ENCODE peak calls at places on chromosomes 16 and 17, in four cellular contexts. D is upper lobe of right lung; X is activated naive CD4-positive, alpha-beta T cell; I is NCI-H1436 treated with DMSO at 0.1 percent for 48 hours. H is an unnamed sample.

GRCh38 chr16:15708096-15708495 is 58.1 kb downstream of the NDE1 start:
- DNase-seq in D (no peak), X (no peak), I (no peak), H (no peak)

GRCh38 chr16:77070683-77071082 is 120.3 kb upstream of the MON1B start:
- DNase-seq in D (no peak), X (no peak), I (no peak), H (no peak)

GRCh38 chr17:8739104-8739503 is 5.5 kb downstream of the CCDC42 start:
- DNase-seq in D (no peak), X (no peak), I (no peak), H (no peak)

GRCh38 chr17:31843382-31843780 is 15.7 kb downstream of the COPRS start:
- DNase-seq in D (no peak), X (no peak), I (no peak), H (no peak)

GRCh38 chr16:89013692-89014455 is 36.9 kb upstream of the CBFA2T3 start:
- DNase-seq in D (peak; percentile 53), X (no peak), I (no peak), H (no peak)

GRCh38 chr17:61397086-61397842 is 2.4 kb upstream of the TBX2 start:
- DNase-seq in D (peak; percentile 68), X (no peak), I (no peak), H (no peak)

GRCh38 chr17:17830740-17831207 is 6.0 kb downstream of the SREBF1 start:
- DNase-seq in D (no peak), X (no peak), I (no peak), H (no peak)

GRCh38 chr16:3089717-3090592 is 9.1 kb downstream of the ZSCAN10 start:
- DNase-seq in D (no peak), X (no peak), I (no peak), H (no peak)

H was measured in CD4-positive, alpha-beta memory T cell.